ENCODE peak calls at places on chromosomes 16 and 17, in nine cellular contexts. D is OCI-LY7, S is occipital lobe, F is AG20443, K is A549, O is HS-27A, G is ascending aorta, B is mesendoderm, Y is GM13976. I is an unnamed sample.
A peak's percentile ranks its signal among the peaks of the same experiment; 100 is the strongest.

GRCh38 chr16:35750701-35751104 is 2291.3 kb downstream of the TP53TG3F start:
- DNase-seq in K (no peak), G (peak; percentile 42), O (no peak), S (no peak), B (no peak), F (no peak), Y (peak; percentile 29), D (no peak), I (no peak)

GRCh38 chr16:4303973-4304372 is 11.9 kb upstream of the GLIS2 start:
- DNase-seq in S (no peak), G (no peak), Y (no peak), O (no peak), K (no peak), F (peak; percentile 28), D (no peak), B (no peak), I (no peak)

GRCh38 chr16:56257260-56257659 is 66.0 kb downstream of the GNAO1 start:
- DNase-seq in F (no peak), B (no peak), Y (no peak), D (no peak), G (no peak), K (no peak), S (no peak), O (no peak), I (no peak)

GRCh38 chr16:67961551-67961957 is 6.9 kb downstream of the SLC12A4 start:
- DNase-seq in S (no peak), F (no peak), O (no peak), B (no peak), K (no peak), G (no peak), D (no peak), Y (no peak), I (no peak)

GRCh38 chr16:59148312-59148711 is 414.2 kb upstream of the GOT2 start:
- DNase-seq in Y (no peak), G (no peak), D (no peak), S (no peak), B (no peak), O (peak; percentile 71), F (peak; percentile 55), K (no peak), I (no peak)

GRCh38 chr17:43545383-43545632 is 832 bp downstream of the ETV4 start:
- DNase-seq in Y (no peak), K (no peak), F (peak; percentile 47), G (no peak), S (no peak), O (no peak), B (no peak), D (no peak), I (no peak)

GRCh38 chr16:23562505-23562904 is 5.0 kb downstream of the UBFD1 start:
- DNase-seq in S (no peak), D (no peak), F (no peak), O (no peak), B (no peak), K (no peak), Y (no peak), G (no peak), I (no peak)

GRCh38 chr16:65049679-65050078 is 72.2 kb downstream of the CDH11 start:
- DNase-seq in F (no peak), B (no peak), D (no peak), G (no peak), S (no peak), Y (no peak), O (no peak), K (no peak), I (no peak)

GRCh38 chr17:27466748-27467375 is 10.6 kb downstream of the KSR1 start:
- DNase-seq in K (no peak), O (no peak), F (no peak), S (no peak), G (no peak), D (no peak), Y (peak; percentile 77), B (no peak), I (no peak)

GRCh38 chr17:20896153-20896649 is 146.6 kb downstream of the USP22 start:
- DNase-seq in F (no peak), O (no peak), K (peak; percentile 13), S (no peak), D (no peak), G (no peak), Y (peak; percentile 31), B (no peak), I (no peak)

GRCh38 chr17:74212913-74213791 is at the start of gene TTYH2:
- DNase-seq in Y (peak; percentile 87), G (peak; percentile 93), D (peak; percentile 83), O (no peak), F (peak; percentile 93), K (peak; percentile 77), S (peak; percentile 87), B (peak; percentile 88), I (peak; percentile 68)

GRCh38 chr17:80263253-80264047 is 2.8 kb downstream of the RNF213 start:
- DNase-seq in D (peak; percentile 97), O (no peak), S (peak; percentile 16), K (peak; percentile 75), F (peak; percentile 88), Y (peak; percentile 91), B (peak; percentile 51), G (peak; percentile 89), I (no peak)

GRCh38 chr17:16135461-16135860 is 79.9 kb downstream of the NCOR1 start:
- DNase-seq in Y (no peak), S (no peak), D (no peak), K (no peak), B (no peak), F (no peak), G (no peak), O (no peak), I (no peak)

GRCh38 chr16:81632392-81633146 is 146.5 kb upstream of the PLCG2 start:
- DNase-seq in F (peak; percentile 65), K (peak; percentile 80), G (peak; percentile 69), Y (no peak), D (no peak), O (peak; percentile 41), B (no peak), S (peak; percentile 21), I (peak; percentile 48)

GRCh38 chr16:82585675-82586074 is 41.1 kb upstream of the CDH13 start:
- DNase-seq in D (no peak), G (no peak), K (no peak), Y (no peak), O (peak; percentile 36), F (peak; percentile 55), B (peak; percentile 67), S (no peak), I (no peak)

GRCh38 chr17:82752371-82753200 is 721 bp downstream of the TBCD start:
- DNase-seq in Y (peak; percentile 67), O (no peak), B (no peak), G (no peak), F (peak; percentile 63), D (peak; percentile 46), K (no peak), S (no peak), I (no peak)

GRCh38 chr17:72388765-72389473 is 268.1 kb downstream of the SOX9 start:
- DNase-seq in B (no peak), K (peak; percentile 90), G (no peak), O (peak; percentile 66), D (peak; percentile 20), S (no peak), Y (no peak), F (no peak), I (no peak)

GRCh38 chr17:15926039-15926740 is 18.7 kb upstream of the ADORA2B start:
- DNase-seq in K (no peak), O (no peak), B (peak; percentile 81), S (no peak), F (no peak), G (no peak), D (no peak), Y (no peak), I (no peak)

GRCh38 chr16:27852116-27852515 is 211.4 kb downstream of the GSG1L start:
- DNase-seq in D (no peak), G (peak; percentile 34), K (no peak), B (no peak), F (no peak), Y (peak; percentile 7), O (no peak), S (no peak), I (no peak)

GRCh38 chr16:57803413-57803990 is 1.2 kb upstream of the KIFC3 start:
- DNase-seq in G (no peak), K (no peak), S (peak; percentile 73), F (no peak), Y (no peak), B (peak; percentile 83), O (no peak), D (no peak), I (no peak)

GRCh38 chr17:42653179-42654124 is 5.6 kb upstream of the TUBG2 start:
- DNase-seq in K (no peak), B (peak; percentile 92), S (no peak), Y (no peak), F (peak; percentile 87), O (no peak), G (peak; percentile 78), D (no peak), I (peak; percentile 38)

GRCh38 chr16:89549007-89549700 is 11.3 kb upstream of the RPL13 start:
- DNase-seq in O (no peak), F (no peak), K (no peak), D (no peak), B (no peak), G (no peak), S (no peak), Y (no peak), I (no peak)

GRCh38 chr16:5381481-5381880 is 283.9 kb upstream of the EEF2KMT start:
- DNase-seq in D (no peak), S (no peak), Y (no peak), B (no peak), F (no peak), K (no peak), G (no peak), O (no peak), I (no peak)

GRCh38 chr17:67452681-67453554 is 75.8 kb downstream of the PITPNC1 start:
- DNase-seq in Y (peak; percentile 45), K (no peak), O (no peak), G (peak; percentile 30), B (no peak), F (no peak), D (peak; percentile 66), S (no peak), I (no peak)

GRCh38 chr17:47802341-47803022 is 19.1 kb downstream of the OSBPL7 start:
- DNase-seq in K (peak; percentile 77), B (peak; percentile 74), Y (peak; percentile 86), F (peak; percentile 72), G (no peak), D (peak; percentile 81), S (no peak), O (no peak), I (peak; percentile 44)